ENCODE peak calls at places on chromosomes 11 and 22, in five cellular contexts. A, K, W, D and V are unnamed samples.

GRCh38 chr22:46233231-46233630 is 16.9 kb downstream of the CDPF1 start:
- DNase-seq in A (no peak), K (peak), W (no peak), D (no peak), V (no peak)

GRCh38 chr22:20033045-20033706 is 12.3 kb downstream of the TANGO2 start:
- DNase-seq in A (no peak), K (no peak), W (no peak), D (no peak), V (peak)

GRCh38 chr11:33187851-33188722 is 26.8 kb upstream of the CSTF3 start:
- DNase-seq in A (no peak), K (no peak), W (no peak), D (no peak), V (no peak)

GRCh38 chr11:72024073-72024749 is 25.5 kb downstream of the IL18BP start:
- DNase-seq in A (no peak), K (no peak), W (no peak), D (no peak), V (no peak)

GRCh38 chr11:31328698-31329097 is 40.8 kb downstream of the DCDC1 start:
- DNase-seq in A (no peak), K (no peak), W (no peak), D (no peak), V (no peak)

GRCh38 chr11:62858201-62858600 is 18.8 kb upstream of the WDR74 start:
- DNase-seq in A (no peak), K (no peak), W (no peak), D (no peak), V (no peak)

GRCh38 chr22:29377979-29378378 is 10.4 kb downstream of the AP1B1 start:
- DNase-seq in A (no peak), K (no peak), W (no peak), D (no peak), V (no peak)

GRCh38 chr11:48125866-48126265 is 90.7 kb upstream of the OR4B1 start:
- DNase-seq in A (no peak), K (no peak), W (no peak), D (no peak), V (no peak)

GRCh38 chr11:69718147-69718546 is 14.3 kb upstream of the FGF19 start:
- DNase-seq in A (no peak), K (peak), W (no peak), D (no peak), V (no peak)

GRCh38 chr11:6735306-6735705 is 36.5 kb downstream of the OR2AG2 start:
- DNase-seq in A (no peak), K (peak), W (no peak), D (no peak), V (no peak)

GRCh38 chr11:67439321-67440228 is 2.1 kb upstream of the PTPRCAP start:
- DNase-seq in A (no peak), K (peak), W (no peak), D (no peak), V (no peak)

GRCh38 chr11:109071712-109072524 is 350.1 kb upstream of the C11orf87 start:
- DNase-seq in A (peak), K (peak), W (no peak), D (no peak), V (no peak)

GRCh38 chr11:132911186-132911585 is 621.1 kb downstream of the OPCML start:
- DNase-seq in A (peak), K (peak), W (no peak), D (no peak), V (no peak)

GRCh38 chr11:68127791-68128681 is 6.8 kb upstream of the CHKA start:
- DNase-seq in A (peak), K (peak), W (no peak), D (no peak), V (peak)

GRCh38 chr22:48500481-48501230 is 1327.0 kb downstream of the BRD1 start:
- DNase-seq in A (no peak), K (peak), W (no peak), D (no peak), V (peak)

GRCh38 chr22:43346521-43346929 is 3.4 kb upstream of the SCUBE1 start:
- DNase-seq in A (no peak), K (peak), W (no peak), D (peak), V (peak)

GRCh38 chr22:38316340-38317236 is 645 bp downstream of the CSNK1E start:
- DNase-seq in A (no peak), K (peak), W (no peak), D (peak), V (peak)

GRCh38 chr22:20885557-20886323 is 26.9 kb downstream of the SNAP29 start:
- DNase-seq in A (peak), K (peak), W (no peak), D (no peak), V (peak)

GRCh38 chr11:113663567-113663966 is 42.5 kb downstream of the TMPRSS5 start:
- DNase-seq in A (no peak), K (peak), W (no peak), D (no peak), V (no peak)

GRCh38 chr11:9386901-9387300 is 2.4 kb downstream of the IPO7 start:
- DNase-seq in A (no peak), K (no peak), W (no peak), D (no peak), V (no peak)

GRCh38 chr11:129391864-129392263 is 16.2 kb downstream of the BARX2 start:
- DNase-seq in A (no peak), K (no peak), W (no peak), D (no peak), V (no peak)

GRCh38 chr11:62632492-62632891 is 10.7 kb upstream of the B3GAT3 start:
- DNase-seq in A (no peak), K (no peak), W (no peak), D (no peak), V (no peak)

GRCh38 chr22:29830585-29830984 is 7.5 kb downstream of the ASCC2 start:
- DNase-seq in A (no peak), K (no peak), W (no peak), D (no peak), V (no peak)

GRCh38 chr11:100932474-100933100 is 197.0 kb downstream of the PGR start:
- DNase-seq in A (no peak), K (peak), W (no peak), D (no peak), V (no peak)

GRCh38 chr22:32655068-32655467 is 146.4 kb upstream of the TIMP3 start:
- DNase-seq in A (no peak), K (no peak), W (no peak), D (no peak), V (no peak)

GRCh38 chr11:32893947-32894827 is 1.6 kb downstream of the QSER1 start:
- DNase-seq in A (peak), K (peak), W (no peak), D (no peak), V (peak)

GRCh38 chr22:38249803-38250641 is 22.8 kb downstream of the TMEM184B start:
- DNase-seq in A (no peak), K (no peak), W (no peak), D (no peak), V (no peak)

GRCh38 chr11:105910095-105910715 is 111.8 kb downstream of the MSANTD4 start:
- DNase-seq in A (peak), K (no peak), W (no peak), D (no peak), V (no peak)

GRCh38 chr11:70661763-70662501 is 263.6 kb downstream of the CTTN start:
- DNase-seq in A (no peak), K (peak), W (no peak), D (no peak), V (peak)

GRCh38 chr22:49779853-49780271 is 47.8 kb downstream of the BRD1 start:
- DNase-seq in A (no peak), K (no peak), W (no peak), D (no peak), V (no peak)

GRCh38 chr11:34426766-34427170 is 12.0 kb upstream of the CAT start:
- DNase-seq in A (peak), K (peak), W (no peak), D (no peak), V (no peak)

GRCh38 chr11:24496728-24497396 is at the start of gene LUZP2:
- DNase-seq in A (no peak), K (peak), W (no peak), D (no peak), V (no peak)

GRCh38 chr11:131944709-131945108 is 574.3 kb downstream of the NTM start:
- DNase-seq in A (peak), K (peak), W (no peak), D (no peak), V (no peak)

GRCh38 chr11:12287374-12288211 is 89.8 kb upstream of the PARVA start:
- DNase-seq in A (peak), K (peak), W (peak), D (no peak), V (no peak)

GRCh38 chr11:126360049-126360446 is 4.6 kb downstream of the ST3GAL4 start:
- DNase-seq in A (no peak), K (peak), W (no peak), D (no peak), V (no peak)

DNA sequence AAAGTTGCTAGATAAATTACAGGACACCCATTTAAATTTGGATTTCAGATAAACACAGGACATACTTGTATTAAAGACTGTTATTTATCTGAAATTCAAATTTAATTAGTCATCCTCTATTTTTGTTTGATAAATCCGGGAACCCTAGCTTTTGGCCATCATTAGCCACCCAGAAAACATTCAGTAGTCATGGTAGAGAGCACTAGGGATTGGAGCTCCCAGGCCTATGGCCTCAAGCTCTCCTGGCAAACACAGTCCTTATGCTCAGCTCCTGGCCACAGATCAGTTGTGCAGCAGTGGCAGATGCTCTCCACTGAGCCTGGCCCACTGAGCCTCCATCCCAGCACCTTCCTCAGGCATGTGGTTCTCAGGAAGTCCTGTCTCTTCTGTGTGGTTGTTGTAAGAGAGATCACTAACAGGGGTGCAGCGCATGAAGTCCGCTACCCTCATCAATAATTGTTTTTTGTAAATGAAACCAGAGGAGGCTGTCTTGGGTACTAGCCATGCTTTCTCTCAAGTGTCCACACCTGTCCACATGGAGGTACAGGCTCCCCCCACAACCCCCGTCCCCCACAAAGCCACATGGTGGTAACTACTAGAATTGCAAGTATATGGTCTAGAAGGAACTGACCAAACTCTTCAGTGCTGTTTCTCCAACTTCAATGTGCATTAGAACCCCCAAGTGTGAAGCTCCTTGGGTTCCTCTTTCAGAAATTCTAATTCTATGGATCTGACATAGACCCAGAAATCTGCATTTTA is 1.1 kb upstream of the IRAG1 start:
- DNase-seq in A (peak), K (peak), W (no peak), D (no peak), V (no peak)
- H3K27ac ChIP-seq in A (peak), K (peak), W (peak), D (no peak), V (peak)

GRCh38 chr11:119672597-119672996 is 56.4 kb downstream of the NECTIN1 start:
- DNase-seq in A (no peak), K (no peak), W (no peak), D (no peak), V (no peak)
- H3K27ac ChIP-seq in A (no peak), K (no peak), W (no peak), D (no peak), V (peak)

DNA sequence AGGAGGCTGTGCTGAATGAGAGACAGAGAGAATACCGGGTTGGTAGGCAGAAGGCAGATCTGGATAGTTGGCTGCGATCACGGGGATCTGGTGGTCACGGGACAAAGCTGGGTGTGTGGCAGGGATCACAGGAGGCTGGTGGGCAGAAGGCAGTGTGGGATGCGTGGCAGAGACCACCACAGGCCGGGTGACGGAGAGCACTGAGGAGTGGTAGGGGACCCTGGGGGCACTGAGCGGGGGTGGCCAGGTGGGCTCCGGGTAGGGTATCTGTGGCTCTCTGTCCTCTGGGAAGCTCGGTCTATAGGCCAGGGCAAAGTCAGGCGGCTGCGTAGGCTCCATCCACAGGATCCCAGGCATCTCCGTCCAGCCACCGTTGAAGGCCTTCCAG is 1.4 kb downstream of the CD248 start:
- DNase-seq in A (no peak), K (peak), W (no peak), D (no peak), V (no peak)
- H3K27ac ChIP-seq in A (peak), K (peak), W (peak), D (no peak), V (no peak)

GRCh38 chr11:36219996-36220395 is 69.2 kb downstream of the COMMD9 start:
- DNase-seq in A (no peak), K (no peak), W (no peak), D (no peak), V (no peak)
- H3K27ac ChIP-seq in A (no peak), K (no peak), W (no peak), D (no peak), V (no peak)

GRCh38 chr22:27754247-27754887 is 47.2 kb downstream of the MN1 start:
- DNase-seq in A (no peak), K (peak), W (no peak), D (no peak), V (no peak)

GRCh38 chr22:27752141-27752540 is 49.4 kb downstream of the MN1 start:
- DNase-seq in A (no peak), K (no peak), W (no peak), D (no peak), V (no peak)

GRCh38 chr22:27751277-27752070 is 50.1 kb downstream of the MN1 start:
- DNase-seq in A (no peak), K (peak), W (no peak), D (no peak), V (no peak)

GRCh38 chr22:27750866-27751265 is 50.7 kb downstream of the MN1 start:
- DNase-seq in A (no peak), K (no peak), W (no peak), D (no peak), V (no peak)

DNA sequence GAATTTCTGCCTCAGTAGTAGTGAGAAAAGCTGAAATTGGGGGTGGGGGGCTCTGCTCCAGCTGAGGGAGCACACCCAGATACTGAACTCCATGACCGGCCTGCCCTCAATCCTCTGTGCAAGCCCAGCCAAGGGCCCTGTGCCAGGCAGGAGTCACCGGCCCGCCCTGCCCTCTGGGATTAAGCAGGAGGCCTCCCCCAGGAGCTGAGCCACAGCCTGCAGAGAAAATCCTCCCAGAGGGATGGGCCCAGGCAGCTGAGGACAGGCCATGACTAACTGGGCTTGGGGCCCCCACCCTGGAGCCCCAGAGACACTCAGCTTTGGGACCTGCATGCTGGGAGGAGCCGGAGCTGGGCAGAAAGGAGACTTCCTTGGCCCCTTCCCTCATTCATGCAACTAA is 48.8 kb downstream of the MN1 start:
- DNase-seq in A (no peak), K (peak), W (no peak), D (no peak), V (no peak)
- H3K27ac ChIP-seq in A (no peak), K (peak), W (peak), D (no peak), V (no peak)

GRCh38 chr11:86013718-86014117 is 55.2 kb downstream of the PICALM start:
- DNase-seq in A (no peak), K (no peak), W (no peak), D (no peak), V (no peak)
- H3K27ac ChIP-seq in A (no peak), K (no peak), W (no peak), D (no peak), V (no peak)

GRCh38 chr11:130478204-130478701 is 29.8 kb downstream of the ADAMTS15 start:
- DNase-seq in A (peak), K (peak), W (no peak), D (no peak), V (no peak)
- H3K27ac ChIP-seq in A (peak), K (peak), W (peak), D (no peak), V (no peak)

DNA sequence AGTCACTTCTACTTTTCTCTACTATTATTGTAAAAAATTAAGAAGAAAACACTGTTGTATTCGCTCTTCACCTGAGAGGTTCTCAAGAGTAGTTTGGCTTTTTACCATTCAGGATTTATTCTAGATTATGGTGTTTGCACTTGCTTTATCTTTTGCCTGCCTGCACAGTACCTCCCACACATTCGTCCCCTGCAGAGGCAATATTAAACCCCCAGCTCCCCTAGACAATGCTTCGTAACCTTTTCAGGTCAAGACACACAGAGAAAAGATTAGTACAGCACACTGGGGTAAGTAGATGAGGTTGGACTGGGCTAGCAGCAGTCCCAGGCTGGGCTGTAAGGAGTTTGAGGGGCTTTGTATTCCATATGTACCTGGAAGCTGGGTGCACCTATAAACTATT is 62.4 kb downstream of the TNRC6B start:
- DNase-seq in A (no peak), K (no peak), W (no peak), D (no peak), V (no peak)
- H3K27ac ChIP-seq in A (no peak), K (no peak), W (no peak), D (no peak), V (no peak)

DNA sequence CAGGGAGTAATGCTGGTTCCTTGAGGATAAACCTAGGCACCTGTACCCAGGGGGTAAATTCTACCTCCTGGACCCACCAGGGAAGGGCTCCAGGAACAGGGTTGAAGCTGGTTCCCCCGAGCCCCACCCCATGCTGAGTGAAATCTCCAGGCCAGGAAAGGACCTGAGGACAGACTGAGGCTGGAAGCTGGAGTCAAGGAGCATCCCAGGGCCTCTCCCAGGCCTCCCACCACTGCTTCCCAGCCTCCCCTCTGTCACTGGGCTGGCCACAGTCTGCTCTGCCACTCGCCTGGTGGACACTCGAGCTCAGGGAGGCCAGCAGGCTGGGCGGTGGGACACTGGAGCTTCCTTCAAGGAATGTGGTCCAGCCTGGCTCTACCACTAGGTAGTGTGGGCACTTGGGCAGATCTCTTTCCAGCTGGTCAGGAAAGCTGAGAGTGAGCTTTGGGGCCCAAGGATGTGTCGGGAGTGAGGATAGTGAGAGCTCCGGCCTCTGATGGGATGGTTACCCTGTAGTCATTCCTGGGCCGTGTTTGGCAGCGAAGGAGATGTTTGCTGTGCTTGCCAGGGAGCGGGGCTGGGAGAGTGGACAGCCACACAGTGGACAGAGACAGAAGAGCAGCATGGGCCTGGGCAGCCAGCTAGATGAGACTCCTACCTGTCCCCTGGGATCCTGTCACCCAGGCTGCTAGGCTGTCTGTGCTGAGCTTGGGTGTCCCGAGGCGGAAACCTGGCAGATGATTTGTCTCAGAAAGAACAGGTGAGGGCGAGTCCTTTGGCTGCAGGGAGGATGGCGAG is 3.4 kb downstream of the OVOL1 start:
- DNase-seq in A (no peak), K (no peak), W (no peak), D (no peak), V (no peak)
- H3K27ac ChIP-seq in A (no peak), K (no peak), W (no peak), D (no peak), V (no peak)